ENCODE peak calls at places on chromosome 3, in eight cellular contexts. F is HS-27A; R is activated CD4-positive, alpha-beta T cell treated with anti-CD3 and anti-CD28 coated beads for 4 hours; W is H54; X is upper lobe of left lung; S is hippocampal formation; E is colonic mucosa; B is left lung. D is an unnamed sample.
A peak's percentile ranks its signal among the peaks of the same experiment; 100 is the strongest.

GRCh38 chr3:105899528-105899927 is 30.7 kb upstream of the CBLB start:
- DNase-seq in E (no peak), R (no peak), B (no peak), W (peak; percentile 5), S (no peak), F (no peak), X (no peak), D (no peak)

GRCh38 chr3:49476563-49476962 is 6.5 kb downstream of the DAG1 start:
- DNase-seq in E (no peak), W (peak; percentile 44), F (no peak), R (no peak), X (no peak), S (no peak), B (no peak), D (no peak)

GRCh38 chr3:150602426-150603089 is 563 bp upstream of the SELENOT start:
- DNase-seq in R (no peak), E (no peak), F (no peak), W (no peak), B (no peak), S (no peak), X (no peak), D (no peak)

GRCh38 chr3:146050700-146051099 is 110.3 kb downstream of the PLOD2 start:
- DNase-seq in S (no peak), E (no peak), F (no peak), X (no peak), B (no peak), R (no peak), W (no peak), D (no peak)

GRCh38 chr3:158918008-158918407 is 116.2 kb downstream of the MFSD1 start:
- DNase-seq in E (peak; percentile 48), B (no peak), R (no peak), F (peak; percentile 48), X (no peak), S (peak; percentile 8), W (peak; percentile 27), D (peak; percentile 1)

GRCh38 chr3:9866639-9867038 is 13.4 kb downstream of the CIDEC start:
- DNase-seq in S (no peak), R (no peak), X (no peak), B (no peak), E (no peak), W (no peak), F (no peak), D (no peak)

GRCh38 chr3:45907769-45908705 is 21.7 kb downstream of the CCR9 start:
- DNase-seq in X (no peak), S (no peak), R (no peak), E (no peak), W (no peak), B (no peak), F (no peak), D (no peak)

GRCh38 chr3:46660543-46661523 is 32.6 kb downstream of the ALS2CL start:
- DNase-seq in B (peak; percentile 36), R (no peak), X (no peak), F (no peak), E (peak; percentile 10), W (no peak), S (no peak), D (peak; percentile 17)

GRCh38 chr3:194200422-194201060 is 64.6 kb downstream of the HES1 start:
- DNase-seq in B (no peak), E (no peak), X (no peak), F (no peak), S (no peak), R (no peak), W (no peak), D (no peak)

GRCh38 chr3:182608876-182609275 is 184.4 kb upstream of the ATP11B start:
- DNase-seq in B (no peak), R (no peak), W (no peak), S (no peak), F (no peak), E (no peak), X (no peak), D (no peak)

GRCh38 chr3:151309566-151309965 is 7.1 kb downstream of the GPR87 start:
- DNase-seq in F (no peak), W (no peak), X (no peak), R (no peak), E (no peak), S (no peak), B (no peak), D (no peak)

GRCh38 chr3:56917740-56918568 is 116.2 kb upstream of the ARHGEF3 start:
- DNase-seq in E (no peak), W (no peak), S (no peak), X (no peak), F (no peak), B (no peak), R (peak; percentile 33), D (no peak)

GRCh38 chr3:49616491-49616941 is 57.6 kb upstream of the APEH start:
- DNase-seq in E (no peak), R (no peak), X (no peak), S (no peak), F (no peak), W (no peak), B (no peak), D (no peak)

GRCh38 chr3:115211810-115212492 is 64.9 kb upstream of the ZBTB20 start:
- DNase-seq in S (no peak), W (no peak), R (no peak), E (no peak), F (no peak), X (no peak), B (no peak), D (no peak)

GRCh38 chr3:49787182-49787464 is 781 bp upstream of the IP6K1 start:
- DNase-seq in R (no peak), W (no peak), S (no peak), E (peak; percentile 41), X (no peak), B (no peak), F (no peak), D (no peak)

GRCh38 chr3:186782542-186783069 is 771 bp upstream of the EIF4A2 start:
- DNase-seq in E (no peak), X (no peak), B (no peak), S (no peak), F (no peak), R (no peak), W (peak; percentile 20), D (no peak)

GRCh38 chr3:149934524-149934923 is 36.2 kb downstream of the PFN2 start:
- DNase-seq in E (no peak), W (no peak), B (no peak), R (no peak), S (no peak), F (no peak), X (no peak), D (no peak)

GRCh38 chr3:4976109-4976508 is 3.1 kb upstream of the BHLHE40 start:
- DNase-seq in B (peak; percentile 77), E (peak; percentile 81), X (no peak), W (no peak), S (no peak), R (peak; percentile 42), F (no peak), D (no peak)

D was measured in substantia nigra.